ENCODE peak calls at places on chromosomes 13 and 19, in four cellular contexts. One of them, this sample, is unnamed.

GRCh38 chr19:1081301-1082164 is 13.6 kb downstream of the POLR2E start:
- DNase-seq in left cardiac atrium: no peak
- DNase-seq in AG09309: no peak
- DNase-seq in tibial nerve: no peak
- DNase-seq in this sample: no peak

GRCh38 chr13:43964698-43965097 is 85.0 kb downstream of the LACC1 start:
- DNase-seq in tibial nerve: no peak
- DNase-seq in left cardiac atrium: no peak
- DNase-seq in AG09309: no peak
- DNase-seq in this sample: no peak

GRCh38 chr19:3613765-3614661 is 7.3 kb upstream of the TBXA2R start:
- DNase-seq in AG09309: no peak
- DNase-seq in left cardiac atrium: no peak
- DNase-seq in tibial nerve: no peak
- DNase-seq in this sample: no peak

GRCh38 chr19:17052439-17052838 is 22.8 kb downstream of the HAUS8 start:
- DNase-seq in AG09309: peak; percentile 14
- DNase-seq in tibial nerve: no peak
- DNase-seq in left cardiac atrium: no peak
- DNase-seq in this sample: peak; percentile 46

GRCh38 chr13:31242342-31242741 is 42.6 kb downstream of the B3GLCT start:
- DNase-seq in AG09309: no peak
- DNase-seq in left cardiac atrium: no peak
- DNase-seq in tibial nerve: no peak
- DNase-seq in this sample: no peak

GRCh38 chr19:57210381-57210780 is 19.1 kb downstream of the ZNF264 start:
- DNase-seq in AG09309: no peak
- DNase-seq in tibial nerve: no peak
- DNase-seq in left cardiac atrium: no peak
- DNase-seq in this sample: no peak

GRCh38 chr13:97267418-97268059 is 45.4 kb downstream of the MBNL2 start:
- DNase-seq in left cardiac atrium: no peak
- DNase-seq in tibial nerve: no peak
- DNase-seq in AG09309: no peak
- DNase-seq in this sample: no peak

GRCh38 chr13:113182046-113182445 is 23.6 kb downstream of the PROZ start:
- DNase-seq in left cardiac atrium: no peak
- DNase-seq in tibial nerve: no peak
- DNase-seq in AG09309: no peak
- DNase-seq in this sample: no peak

GRCh38 chr19:19042732-19043274 is 9.4 kb downstream of the ARMC6 start:
- DNase-seq in left cardiac atrium: no peak
- DNase-seq in tibial nerve: no peak
- DNase-seq in AG09309: no peak
- DNase-seq in this sample: no peak